ENCODE peak calls at places on chromosomes 4 and X, in four cellular contexts. C is HEK293T, W is HepG2, F is K562. A is an unnamed sample.
A peak's percentile ranks its signal among the peaks of the same experiment; 100 is the strongest.

GRCh38 chr4:151671541-151672059 is 89.2 kb downstream of the GATB start:
- DNase-seq in C (no peak), W (no peak), F (peak; percentile 88), A (no peak)

GRCh38 chr4:154018659-154019058 is 229.8 kb upstream of the SFRP2 start:
- DNase-seq in C (no peak), W (no peak), F (peak; percentile 2), A (no peak)

GRCh38 chr4:118356731-118357130 is 3.9 kb upstream of the PRSS12 start:
- DNase-seq in C (no peak), W (no peak), F (no peak), A (no peak)

GRCh38 chrX:9911479-9911878 is 55.7 kb upstream of the CLDN34 start:
- DNase-seq in C (no peak), W (no peak), F (no peak), A (no peak)

GRCh38 chr4:13860126-13860525 is 232.6 kb upstream of the BOD1L1 start:
- DNase-seq in C (no peak), W (peak; percentile 60), F (no peak), A (no peak)

GRCh38 chr4:53196872-53197759 is 168.7 kb downstream of the SCFD2 start:
- DNase-seq in C (peak; percentile 36), W (peak; percentile 65), F (peak; percentile 77), A (peak; percentile 44)

GRCh38 chrX:140091276-140091886 is 126.1 kb upstream of the CXorf66 start:
- DNase-seq in C (peak; percentile 59), W (no peak), F (peak; percentile 48), A (no peak)

GRCh38 chr4:39169426-39169825 is 12.9 kb upstream of the WDR19 start:
- DNase-seq in C (no peak), W (no peak), F (no peak), A (no peak)

GRCh38 chr4:39237179-39237578 is 54.9 kb downstream of the WDR19 start:
- DNase-seq in C (no peak), W (peak; percentile 55), F (peak; percentile 27), A (no peak)

GRCh38 chr4:151806511-151806927 is 45.7 kb upstream of the GATB start:
- DNase-seq in C (no peak), W (no peak), F (no peak), A (no peak)

GRCh38 chr4:28462766-28463165 is 1602.1 kb downstream of the STIM2 start:
- DNase-seq in C (no peak), W (no peak), F (no peak), A (no peak)

GRCh38 chr4:128917781-128918180 is 108.3 kb downstream of the JADE1 start:
- DNase-seq in C (no peak), W (no peak), F (no peak), A (peak; percentile 68)

GRCh38 chr4:172683016-172683415 is 485.6 kb upstream of the GALNT7 start:
- DNase-seq in C (no peak), W (no peak), F (no peak), A (no peak)

GRCh38 chr4:86014599-86014998 is 345.3 kb downstream of the MAPK10 start:
- DNase-seq in C (no peak), W (no peak), F (no peak), A (peak; percentile 36)

GRCh38 chrX:119468186-119468929 is at the start of gene SLC25A5:
- DNase-seq in C (peak; percentile 92), W (peak; percentile 75), F (peak; percentile 92), A (peak; percentile 49)

GRCh38 chrX:115561605-115562491 is 874 bp downstream of the PLS3 start:
- DNase-seq in C (peak; percentile 68), W (peak; percentile 4), F (no peak), A (no peak)

GRCh38 chr4:173526034-173526482 is 4.0 kb downstream of the HAND2 start:
- DNase-seq in C (no peak), W (no peak), F (peak; percentile 34), A (no peak)

GRCh38 chr4:577499-578450 is 1.7 kb upstream of the TMEM271 start:
- DNase-seq in C (no peak), W (peak; percentile 18), F (no peak), A (no peak)

GRCh38 chr4:13910556-13910955 is 283.0 kb upstream of the BOD1L1 start:
- DNase-seq in C (no peak), W (no peak), F (no peak), A (no peak)

GRCh38 chr4:156638925-156639605 is 332.5 kb downstream of the PDGFC start:
- DNase-seq in C (no peak), W (no peak), F (no peak), A (no peak)

GRCh38 chr4:135382280-135382679 is 1180.7 kb upstream of the PABPC4L start:
- DNase-seq in C (peak; percentile 13), W (no peak), F (no peak), A (no peak)

GRCh38 chrX:11159149-11159548 is 48.0 kb downstream of the HCCS start:
- DNase-seq in C (no peak), W (no peak), F (peak; percentile 51), A (no peak)

GRCh38 chr4:122480023-122480422 is 23.5 kb upstream of the IL2 start:
- DNase-seq in C (no peak), W (peak; percentile 8), F (peak; percentile 63), A (no peak)
- TF ChIP-seq FOXM1 in C (no peak), W (no peak), F (no peak), A (no peak)

GRCh38 chrX:134810211-134810610 is 151.9 kb upstream of the PLAC1 start:
- DNase-seq in C (no peak), W (no peak), F (peak; percentile 66), A (no peak)

GRCh38 chrX:134813697-134814096 is 155.4 kb upstream of the PLAC1 start:
- DNase-seq in C (no peak), W (no peak), F (no peak), A (no peak)
- TF ChIP-seq FOXM1 in C (no peak), W (no peak), F (no peak), A (no peak)

GRCh38 chr4:6332042-6332668 is 62.5 kb downstream of the WFS1 start:
- DNase-seq in C (peak; percentile 76), W (no peak), F (peak; percentile 55), A (no peak)
- TF ChIP-seq FOXM1 in C (no peak), W (no peak), F (no peak), A (no peak)

DNA sequence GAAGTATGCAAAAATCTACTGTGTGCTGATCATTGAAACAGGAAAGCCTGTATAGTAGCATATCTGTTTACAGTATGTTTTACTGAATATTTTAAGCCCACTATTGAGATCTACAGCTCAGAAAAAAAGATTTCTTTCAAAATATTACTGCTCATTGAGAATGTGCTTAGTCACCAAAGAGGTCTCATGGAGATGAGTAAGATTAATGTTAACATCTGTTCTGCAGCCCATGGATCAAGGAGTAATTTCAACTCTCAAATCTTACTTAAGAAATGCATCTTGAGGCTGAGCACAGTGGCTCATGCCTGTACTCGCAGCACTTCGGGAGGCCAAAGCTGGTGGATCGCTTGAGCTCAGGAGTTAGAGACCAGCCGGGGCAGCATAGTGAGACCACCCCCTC is 3.3 kb downstream of the RNF4 start:
- DNase-seq in C (no peak), W (no peak), F (no peak), A (no peak)
- TF ChIP-seq FOXM1 in C (no peak), W (no peak), F (no peak), A (no peak)

GRCh38 chrX:1491851-1492349 is 39.2 kb upstream of the ASMTL start:
- DNase-seq in C (peak; percentile 49), W (peak; percentile 65), F (peak; percentile 79), A (peak; percentile 87)
- TF ChIP-seq FOXM1 in C (no peak), W (no peak), F (no peak), A (no peak)

GRCh38 chr4:54588404-54588803 is 69.4 kb upstream of the KIT start:
- DNase-seq in C (no peak), W (no peak), F (peak; percentile 71), A (no peak)
- TF ChIP-seq FOXM1 in C (no peak), W (no peak), F (peak; percentile 73), A (no peak)

GRCh38 chr4:138686078-138686477 is 329.5 kb upstream of the NOCT start:
- DNase-seq in C (no peak), W (no peak), F (no peak), A (no peak)

GRCh38 chr4:138689593-138689992 is 326.0 kb upstream of the NOCT start:
- DNase-seq in C (no peak), W (no peak), F (no peak), A (no peak)

GRCh38 chr4:138688531-138689181 is 326.9 kb upstream of the NOCT start:
- DNase-seq in C (no peak), W (no peak), F (no peak), A (no peak)

GRCh38 chr4:138689182-138689546 is 326.4 kb upstream of the NOCT start:
- DNase-seq in C (no peak), W (no peak), F (no peak), A (no peak)
- TF ChIP-seq FOXM1 in C (no peak), W (no peak), F (no peak), A (no peak)

GRCh38 chrX:117871796-117872195 is 244.8 kb downstream of the KLHL13 start:
- DNase-seq in C (no peak), W (no peak), F (no peak), A (no peak)
- TF ChIP-seq FOXM1 in C (no peak), W (no peak), F (no peak), A (no peak)

DNA sequence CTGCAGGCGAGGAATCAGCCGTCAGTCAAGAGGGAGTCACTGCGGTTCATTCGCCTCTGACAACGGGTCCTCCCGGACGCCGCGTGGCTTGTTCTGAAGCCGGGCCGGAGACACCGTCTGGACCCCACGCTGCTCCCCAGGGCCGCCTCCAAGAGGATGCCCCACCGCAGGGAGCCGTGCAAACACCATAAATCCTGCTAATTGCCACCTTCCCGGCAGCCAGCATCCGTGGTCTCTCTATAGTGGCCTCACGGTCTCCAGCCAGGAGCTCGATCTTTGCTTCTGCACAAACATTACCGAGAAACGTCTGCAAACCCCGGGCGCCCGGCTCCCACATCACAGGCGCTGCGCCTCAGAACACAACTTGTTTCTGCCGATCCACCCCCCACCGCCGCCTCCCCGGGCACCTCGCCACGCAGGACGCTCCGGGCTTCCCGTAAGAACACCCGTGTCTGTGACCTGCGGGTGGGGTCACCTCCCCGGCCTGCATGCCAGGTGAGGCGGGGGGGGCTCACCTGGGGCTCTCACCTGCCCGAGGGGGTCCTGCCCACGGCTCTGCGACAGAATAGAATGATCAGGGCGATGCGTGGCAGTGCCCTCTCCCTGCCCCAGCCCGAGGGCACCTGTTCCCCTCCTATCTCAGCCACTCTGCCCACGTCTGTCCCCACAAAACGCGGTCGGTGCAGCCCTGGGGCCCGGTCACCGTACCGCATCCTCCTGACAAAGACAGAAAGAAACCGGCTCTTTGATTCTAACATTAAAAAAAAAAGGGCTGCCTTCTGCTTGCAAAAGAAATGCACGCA is 32.4 kb upstream of the PPP2R3B start:
- DNase-seq in C (peak; percentile 59), W (no peak), F (no peak), A (no peak)
- TF ChIP-seq FOXM1 in C (no peak), W (no peak), F (no peak), A (no peak)

GRCh38 chr4:8710416-8710815 is 117.9 kb downstream of the CPZ start:
- DNase-seq in C (no peak), W (no peak), F (no peak), A (no peak)
- TF ChIP-seq FOXM1 in C (no peak), W (no peak), F (no peak), A (no peak)

A was measured in GM12878.